ENCODE peak calls at places on chromosomes 3 and 15, in seven cellular contexts. One of them, this sample, is unnamed.

GRCh38 chr3:196193738-196194541 is 17.3 kb downstream of the ZDHHC19 start:
- ATAC-seq in GM23338: no peak
- ATAC-seq in activated CD4-positive, CD25-positive, alpha-beta regulatory T cell treated with anti-CD3 and anti-CD28 coated beads, Interleukin-2, amount 50 U/mL, for 24 hours: no peak
- ATAC-seq in stimulated activated naive CD8-positive, alpha-beta T cell treated with anti-CD3 and anti-CD28 coated beads, Interleukin-15, amount 100 ng/mL, for 72 hours: no peak
- ATAC-seq in HepG2: peak; percentile 4
- ATAC-seq in stimulated activated memory B cell treated with anti-CD40 and anti-IgM and Interleukin-4, amounts not matched to agents 10 μg/mL and 1 μg/mL and 100 μg/mL, for 72 hours: no peak
- ATAC-seq in right cardiac atrium: peak; percentile 79
- ATAC-seq in this sample: no peak

GRCh38 chr15:74375303-74375693 is 7.9 kb upstream of the CYP11A1 start:
- ATAC-seq in GM23338: peak; percentile 19
- ATAC-seq in HepG2: peak; percentile 47
- ATAC-seq in activated CD4-positive, CD25-positive, alpha-beta regulatory T cell treated with anti-CD3 and anti-CD28 coated beads, Interleukin-2, amount 50 U/mL, for 24 hours: peak; percentile 33
- ATAC-seq in stimulated activated naive CD8-positive, alpha-beta T cell treated with anti-CD3 and anti-CD28 coated beads, Interleukin-15, amount 100 ng/mL, for 72 hours: peak; percentile 50
- ATAC-seq in right cardiac atrium: no peak
- ATAC-seq in stimulated activated memory B cell treated with anti-CD40 and anti-IgM and Interleukin-4, amounts not matched to agents 10 μg/mL and 1 μg/mL and 100 μg/mL, for 72 hours: peak; percentile 67
- ATAC-seq in this sample: peak; percentile 18

GRCh38 chr3:149541091-149541491 is 66.6 kb downstream of the TM4SF4 start:
- ATAC-seq in right cardiac atrium: no peak
- ATAC-seq in activated CD4-positive, CD25-positive, alpha-beta regulatory T cell treated with anti-CD3 and anti-CD28 coated beads, Interleukin-2, amount 50 U/mL, for 24 hours: no peak
- ATAC-seq in GM23338: no peak
- ATAC-seq in HepG2: peak; percentile 23
- ATAC-seq in stimulated activated memory B cell treated with anti-CD40 and anti-IgM and Interleukin-4, amounts not matched to agents 10 μg/mL and 1 μg/mL and 100 μg/mL, for 72 hours: no peak
- ATAC-seq in stimulated activated naive CD8-positive, alpha-beta T cell treated with anti-CD3 and anti-CD28 coated beads, Interleukin-15, amount 100 ng/mL, for 72 hours: no peak
- ATAC-seq in this sample: no peak

GRCh38 chr3:143118630-143119008 is 952 bp upstream of the CHST2 start:
- ATAC-seq in activated CD4-positive, CD25-positive, alpha-beta regulatory T cell treated with anti-CD3 and anti-CD28 coated beads, Interleukin-2, amount 50 U/mL, for 24 hours: no peak
- ATAC-seq in stimulated activated memory B cell treated with anti-CD40 and anti-IgM and Interleukin-4, amounts not matched to agents 10 μg/mL and 1 μg/mL and 100 μg/mL, for 72 hours: no peak
- ATAC-seq in GM23338: no peak
- ATAC-seq in HepG2: no peak
- ATAC-seq in stimulated activated naive CD8-positive, alpha-beta T cell treated with anti-CD3 and anti-CD28 coated beads, Interleukin-15, amount 100 ng/mL, for 72 hours: no peak
- ATAC-seq in right cardiac atrium: no peak
- ATAC-seq in this sample: no peak

GRCh38 chr3:120348065-120348980 is 831 bp downstream of the LRRC58 start:
- ATAC-seq in activated CD4-positive, CD25-positive, alpha-beta regulatory T cell treated with anti-CD3 and anti-CD28 coated beads, Interleukin-2, amount 50 U/mL, for 24 hours: peak; percentile 48
- ATAC-seq in HepG2: peak; percentile 2
- ATAC-seq in right cardiac atrium: peak; percentile 28
- ATAC-seq in GM23338: peak; percentile 82
- ATAC-seq in stimulated activated naive CD8-positive, alpha-beta T cell treated with anti-CD3 and anti-CD28 coated beads, Interleukin-15, amount 100 ng/mL, for 72 hours: peak; percentile 81
- ATAC-seq in stimulated activated memory B cell treated with anti-CD40 and anti-IgM and Interleukin-4, amounts not matched to agents 10 μg/mL and 1 μg/mL and 100 μg/mL, for 72 hours: peak; percentile 73
- ATAC-seq in this sample: peak; percentile 48

GRCh38 chr3:41710646-41711388 is 251.1 kb downstream of the ULK4 start:
- ATAC-seq in right cardiac atrium: no peak
- ATAC-seq in GM23338: peak; percentile 97
- ATAC-seq in stimulated activated memory B cell treated with anti-CD40 and anti-IgM and Interleukin-4, amounts not matched to agents 10 μg/mL and 1 μg/mL and 100 μg/mL, for 72 hours: no peak
- ATAC-seq in stimulated activated naive CD8-positive, alpha-beta T cell treated with anti-CD3 and anti-CD28 coated beads, Interleukin-15, amount 100 ng/mL, for 72 hours: no peak
- ATAC-seq in activated CD4-positive, CD25-positive, alpha-beta regulatory T cell treated with anti-CD3 and anti-CD28 coated beads, Interleukin-2, amount 50 U/mL, for 24 hours: no peak
- ATAC-seq in HepG2: no peak
- ATAC-seq in this sample: no peak

GRCh38 chr3:155369244-155369643 is 75.8 kb upstream of the STRIT1 start:
- ATAC-seq in stimulated activated naive CD8-positive, alpha-beta T cell treated with anti-CD3 and anti-CD28 coated beads, Interleukin-15, amount 100 ng/mL, for 72 hours: no peak
- ATAC-seq in HepG2: no peak
- ATAC-seq in GM23338: peak; percentile 91
- ATAC-seq in right cardiac atrium: no peak
- ATAC-seq in activated CD4-positive, CD25-positive, alpha-beta regulatory T cell treated with anti-CD3 and anti-CD28 coated beads, Interleukin-2, amount 50 U/mL, for 24 hours: no peak
- ATAC-seq in stimulated activated memory B cell treated with anti-CD40 and anti-IgM and Interleukin-4, amounts not matched to agents 10 μg/mL and 1 μg/mL and 100 μg/mL, for 72 hours: no peak
- ATAC-seq in this sample: no peak

GRCh38 chr3:43095370-43095769 is 10.5 kb downstream of the POMGNT2 start:
- ATAC-seq in activated CD4-positive, CD25-positive, alpha-beta regulatory T cell treated with anti-CD3 and anti-CD28 coated beads, Interleukin-2, amount 50 U/mL, for 24 hours: no peak
- ATAC-seq in stimulated activated memory B cell treated with anti-CD40 and anti-IgM and Interleukin-4, amounts not matched to agents 10 μg/mL and 1 μg/mL and 100 μg/mL, for 72 hours: no peak
- ATAC-seq in GM23338: no peak
- ATAC-seq in stimulated activated naive CD8-positive, alpha-beta T cell treated with anti-CD3 and anti-CD28 coated beads, Interleukin-15, amount 100 ng/mL, for 72 hours: no peak
- ATAC-seq in HepG2: no peak
- ATAC-seq in right cardiac atrium: no peak
- ATAC-seq in this sample: no peak

GRCh38 chr15:77282333-77282732 is 137.6 kb downstream of the PEAK1 start:
- ATAC-seq in HepG2: peak; percentile 60
- ATAC-seq in stimulated activated naive CD8-positive, alpha-beta T cell treated with anti-CD3 and anti-CD28 coated beads, Interleukin-15, amount 100 ng/mL, for 72 hours: no peak
- ATAC-seq in GM23338: peak; percentile 87
- ATAC-seq in stimulated activated memory B cell treated with anti-CD40 and anti-IgM and Interleukin-4, amounts not matched to agents 10 μg/mL and 1 μg/mL and 100 μg/mL, for 72 hours: no peak
- ATAC-seq in activated CD4-positive, CD25-positive, alpha-beta regulatory T cell treated with anti-CD3 and anti-CD28 coated beads, Interleukin-2, amount 50 U/mL, for 24 hours: no peak
- ATAC-seq in right cardiac atrium: peak; percentile 50
- ATAC-seq in this sample: no peak

GRCh38 chr3:159782724-159783421 is 205.8 kb upstream of the IL12A start:
- ATAC-seq in activated CD4-positive, CD25-positive, alpha-beta regulatory T cell treated with anti-CD3 and anti-CD28 coated beads, Interleukin-2, amount 50 U/mL, for 24 hours: no peak
- ATAC-seq in right cardiac atrium: no peak
- ATAC-seq in GM23338: no peak
- ATAC-seq in stimulated activated memory B cell treated with anti-CD40 and anti-IgM and Interleukin-4, amounts not matched to agents 10 μg/mL and 1 μg/mL and 100 μg/mL, for 72 hours: no peak
- ATAC-seq in stimulated activated naive CD8-positive, alpha-beta T cell treated with anti-CD3 and anti-CD28 coated beads, Interleukin-15, amount 100 ng/mL, for 72 hours: no peak
- ATAC-seq in HepG2: peak; percentile 42
- ATAC-seq in this sample: no peak

GRCh38 chr3:14598143-14598569 is 53.4 kb upstream of the CCDC174 start:
- ATAC-seq in stimulated activated naive CD8-positive, alpha-beta T cell treated with anti-CD3 and anti-CD28 coated beads, Interleukin-15, amount 100 ng/mL, for 72 hours: peak; percentile 88
- ATAC-seq in HepG2: no peak
- ATAC-seq in GM23338: peak; percentile 2
- ATAC-seq in stimulated activated memory B cell treated with anti-CD40 and anti-IgM and Interleukin-4, amounts not matched to agents 10 μg/mL and 1 μg/mL and 100 μg/mL, for 72 hours: no peak
- ATAC-seq in right cardiac atrium: no peak
- ATAC-seq in activated CD4-positive, CD25-positive, alpha-beta regulatory T cell treated with anti-CD3 and anti-CD28 coated beads, Interleukin-2, amount 50 U/mL, for 24 hours: no peak
- ATAC-seq in this sample: peak; percentile 28

This sample was measured in activated T-helper 17 cell treated with anti-CD3 and anti-CD28 coated beads, Interleukin-2, amount 50 U/mL, for 72 hours.